ENCODE peak calls at places on chromosomes 5 and 9, in seven cellular contexts. L is tibial nerve, D is ovary, M is heart left ventricle, U is K562, Y is H1, X is prostate gland. T is an unnamed sample. For H3K36me3, the result is how much of the 10 kb centered on the place peaks cover.

GRCh38 chr9:81380960-81381359 is 308.4 kb downstream of the TLE1 start:
- DNase-seq in L (no peak), D (no peak), M (no peak), U (no peak), Y (no peak), X (no peak), T (no peak)

GRCh38 chr5:6812091-6812490 is 98.9 kb downstream of the TENT4A start:
- DNase-seq in L (no peak), D (no peak), M (no peak), U (no peak), Y (no peak), X (no peak), T (no peak)

GRCh38 chr5:56415356-56415765 is 182.2 kb upstream of the ANKRD55 start:
- DNase-seq in L (peak), D (no peak), M (peak), U (peak), Y (no peak), X (no peak), T (no peak)

GRCh38 chr5:163571755-163572154 is 66.3 kb downstream of the MAT2B start:
- DNase-seq in L (no peak), D (peak), M (peak), U (no peak), Y (no peak), X (peak), T (no peak)

GRCh38 chr5:62550103-62550502 is 28.5 kb upstream of the LRRC70 start:
- DNase-seq in L (no peak), D (no peak), M (no peak), U (no peak), Y (no peak), X (no peak), T (no peak)

GRCh38 chr9:77251050-77251449 is 73.7 kb downstream of the VPS13A start:
- DNase-seq in L (no peak), D (no peak), M (no peak), U (no peak), Y (no peak), X (no peak), T (no peak)

GRCh38 chr5:39671421-39672110 is 246.8 kb upstream of the DAB2 start:
- DNase-seq in L (no peak), D (no peak), M (no peak), U (no peak), Y (no peak), X (no peak), T (no peak)

GRCh38 chr5:110040178-110040577 is 350.5 kb downstream of the MAN2A1 start:
- DNase-seq in L (no peak), D (no peak), M (no peak), U (no peak), Y (no peak), X (no peak), T (no peak)

GRCh38 chr5:31886206-31886605 is 247.3 kb downstream of the PDZD2 start:
- DNase-seq in L (no peak), D (no peak), M (no peak), U (no peak), Y (no peak), X (no peak), T (no peak)

GRCh38 chr5:308672-309271 is 12.7 kb upstream of the AHRR start:
- DNase-seq in L (no peak), D (peak), M (peak), U (peak), Y (no peak), X (no peak), T (no peak)
- TF ChIP-seq CTCF in L (no peak), D (no peak), M (peak), U (no peak), Y (no peak), X (no peak), T (no peak)

GRCh38 chr9:71742703-71743102 is 25.6 kb downstream of the CEMIP2 start:
- DNase-seq in L (no peak), D (no peak), M (no peak), U (no peak), Y (no peak), X (no peak), T (no peak)
- TF ChIP-seq POLR2A in L (no peak), D (no peak), M (no peak), U (no peak), Y (no peak), X (no peak), T (no peak)

GRCh38 chr9:100499460-100499859 is 26.5 kb downstream of the TMEFF1 start:
- DNase-seq in L (no peak), D (no peak), M (no peak), U (no peak), Y (no peak), X (no peak), T (no peak)

GRCh38 chr9:100498592-100498991 is 25.6 kb downstream of the TMEFF1 start:
- DNase-seq in L (no peak), D (no peak), M (no peak), U (peak), Y (no peak), X (no peak), T (no peak)

GRCh38 chr9:100505564-100506159 is 32.7 kb downstream of the TMEFF1 start:
- DNase-seq in L (peak), D (no peak), M (peak), U (peak), Y (peak), X (peak), T (no peak)

GRCh38 chr9:100499866-100500265 is 26.9 kb downstream of the TMEFF1 start:
- DNase-seq in L (no peak), D (no peak), M (no peak), U (no peak), Y (no peak), X (no peak), T (no peak)
- H3K36me3 ChIP-seq in L (under half), D (under half), M (under half), U (under half), Y (under half), X (under half), T (under half)

DNA sequence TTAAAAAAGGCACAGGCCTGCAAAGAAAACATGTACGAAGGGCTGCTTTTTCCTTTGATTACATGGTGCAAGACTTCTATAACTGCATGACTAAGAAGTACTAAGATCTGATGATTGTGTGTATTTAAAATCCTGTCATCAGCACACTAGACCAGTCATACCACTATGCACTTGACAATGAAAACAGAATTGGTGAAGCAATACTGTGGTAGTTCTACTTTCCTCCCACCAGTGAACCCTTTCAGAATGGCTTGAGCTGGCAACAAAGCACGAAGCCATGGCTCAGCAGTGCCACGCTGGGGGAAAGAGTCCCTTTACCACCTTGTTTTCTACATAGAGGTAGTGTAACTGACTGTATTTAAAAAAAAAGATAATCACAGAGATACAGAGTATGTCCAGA is 49.0 kb upstream of the POU5F2 start:
- DNase-seq in L (no peak), D (no peak), M (no peak), U (no peak), Y (no peak), X (no peak), T (no peak)
- TF ChIP-seq CTCF in L (no peak), D (no peak), M (no peak), U (no peak), Y (peak), X (no peak), T (no peak)

DNA sequence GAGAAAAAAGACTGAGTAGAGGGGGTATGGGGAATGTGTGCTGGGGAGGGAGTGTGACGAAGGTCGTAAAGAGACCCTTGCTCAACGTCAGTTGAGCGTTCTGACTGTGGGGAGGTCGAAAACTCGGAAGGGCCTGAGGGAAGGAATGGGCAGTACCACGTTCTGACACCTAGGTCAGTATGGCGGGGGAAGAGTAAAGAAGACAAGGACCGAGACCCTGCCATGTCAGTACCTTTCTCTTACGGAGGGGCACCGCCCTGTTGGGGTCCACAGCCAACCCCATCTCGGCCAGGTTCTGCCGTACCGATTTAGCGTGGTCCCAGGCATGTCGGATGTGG is 426 bp downstream of the NOP16 start:
- DNase-seq in L (no peak), D (no peak), M (no peak), U (peak), Y (no peak), X (no peak), T (no peak)
- TF ChIP-seq POLR2A in L (no peak), D (no peak), M (no peak), U (no peak), Y (no peak), X (no peak), T (no peak)

DNA sequence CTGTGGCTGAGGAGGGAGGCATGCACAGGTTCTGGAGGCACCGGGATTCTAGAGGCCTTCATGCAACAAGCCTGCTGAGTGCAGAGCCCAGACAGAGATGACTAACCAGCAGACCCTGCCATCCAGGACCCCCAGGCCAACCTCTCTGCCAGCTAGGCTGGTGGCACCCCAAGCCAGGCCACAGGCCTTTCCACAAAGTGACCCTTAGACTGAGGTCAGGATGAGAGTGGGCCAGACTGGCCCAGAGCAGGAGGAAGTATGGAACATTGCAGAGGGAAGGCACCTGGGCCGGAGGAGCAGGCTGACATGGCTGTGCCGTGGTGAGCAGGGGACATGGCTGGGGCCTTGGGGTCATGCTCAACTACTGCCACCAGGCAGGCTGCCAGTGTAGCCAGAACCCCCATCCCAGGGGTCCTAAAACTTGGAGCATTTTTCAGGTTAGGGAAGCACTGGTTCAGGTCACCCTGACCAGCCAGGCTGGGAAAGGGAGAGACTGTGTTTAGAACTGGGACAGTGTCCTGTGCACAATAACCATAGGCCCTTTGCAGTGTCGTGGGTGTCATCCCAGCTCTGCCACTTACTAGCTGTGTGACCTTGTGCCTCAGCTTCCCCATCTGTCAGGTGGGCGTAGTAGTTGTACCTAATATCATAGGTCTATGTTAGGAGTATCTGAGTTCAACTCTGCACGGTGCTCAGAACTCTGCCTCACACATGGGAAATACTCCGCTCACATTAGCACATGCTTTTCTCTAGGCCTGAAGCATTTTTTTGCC is 17.3 kb downstream of the TCF7 start:
- DNase-seq in L (no peak), D (no peak), M (no peak), U (no peak), Y (no peak), X (no peak), T (no peak)
- H3K36me3 ChIP-seq in L (half or more), D (under half), M (under half), U (under half), Y (under half), X (under half), T (under half)

DNA sequence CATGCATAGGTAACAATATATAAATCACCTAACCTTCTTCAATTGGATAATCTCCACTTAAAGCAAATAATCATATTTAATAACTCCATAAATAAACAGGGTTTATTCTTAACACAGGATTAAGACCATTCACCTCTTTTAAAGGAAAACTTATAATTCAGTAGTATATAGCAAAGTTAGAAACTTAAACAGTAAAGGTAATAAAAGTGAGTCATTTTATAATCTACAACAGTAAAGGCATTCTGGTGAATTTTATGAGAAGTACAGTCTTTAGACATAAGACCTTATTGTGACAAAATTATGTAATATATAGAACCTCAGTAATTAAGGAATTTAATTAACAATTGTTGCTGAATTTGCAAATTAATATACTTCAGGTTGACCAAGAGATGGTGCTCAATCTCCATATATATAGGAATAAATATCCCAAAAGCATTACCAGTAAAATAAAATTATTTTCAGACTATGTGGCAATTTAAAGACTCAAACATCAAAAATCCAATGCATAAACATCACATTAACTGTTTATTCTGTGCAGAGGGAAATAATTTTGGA is 84.8 kb downstream of the FBXL17 start:
- DNase-seq in L (no peak), D (no peak), M (no peak), U (no peak), Y (no peak), X (no peak), T (no peak)
- TF ChIP-seq CTCF in L (no peak), D (no peak), M (no peak), U (no peak), Y (no peak), X (no peak), T (no peak)

GRCh38 chr5:79845448-79846197 is 145.4 kb downstream of the MTX3 start:
- DNase-seq in L (peak), D (no peak), M (peak), U (peak), Y (peak), X (no peak), T (peak)
- TF ChIP-seq POLR2A in L (no peak), D (no peak), M (no peak), U (no peak), Y (no peak), X (no peak), T (no peak)

GRCh38 chr9:132905726-132906125 is 27.0 kb downstream of the SPACA9 start:
- DNase-seq in L (no peak), D (no peak), M (no peak), U (no peak), Y (no peak), X (no peak), T (no peak)
- H3K36me3 ChIP-seq in L (half or more), D (under half), M (half or more), U (under half), Y (under half), X (under half), T (under half)

GRCh38 chr9:136614372-136614922 is 48.3 kb upstream of the EGFL7 start:
- DNase-seq in L (no peak), D (no peak), M (peak), U (peak), Y (no peak), X (no peak), T (no peak)

GRCh38 chr9:136613824-136614371 is 48.8 kb upstream of the EGFL7 start:
- DNase-seq in L (no peak), D (no peak), M (no peak), U (no peak), Y (no peak), X (no peak), T (no peak)

GRCh38 chr9:136615631-136616306 is 46.9 kb upstream of the EGFL7 start:
- DNase-seq in L (no peak), D (no peak), M (no peak), U (no peak), Y (no peak), X (no peak), T (no peak)

GRCh38 chr9:136616307-136616635 is 46.4 kb upstream of the EGFL7 start:
- DNase-seq in L (no peak), D (no peak), M (no peak), U (no peak), Y (no peak), X (no peak), T (no peak)

DNA sequence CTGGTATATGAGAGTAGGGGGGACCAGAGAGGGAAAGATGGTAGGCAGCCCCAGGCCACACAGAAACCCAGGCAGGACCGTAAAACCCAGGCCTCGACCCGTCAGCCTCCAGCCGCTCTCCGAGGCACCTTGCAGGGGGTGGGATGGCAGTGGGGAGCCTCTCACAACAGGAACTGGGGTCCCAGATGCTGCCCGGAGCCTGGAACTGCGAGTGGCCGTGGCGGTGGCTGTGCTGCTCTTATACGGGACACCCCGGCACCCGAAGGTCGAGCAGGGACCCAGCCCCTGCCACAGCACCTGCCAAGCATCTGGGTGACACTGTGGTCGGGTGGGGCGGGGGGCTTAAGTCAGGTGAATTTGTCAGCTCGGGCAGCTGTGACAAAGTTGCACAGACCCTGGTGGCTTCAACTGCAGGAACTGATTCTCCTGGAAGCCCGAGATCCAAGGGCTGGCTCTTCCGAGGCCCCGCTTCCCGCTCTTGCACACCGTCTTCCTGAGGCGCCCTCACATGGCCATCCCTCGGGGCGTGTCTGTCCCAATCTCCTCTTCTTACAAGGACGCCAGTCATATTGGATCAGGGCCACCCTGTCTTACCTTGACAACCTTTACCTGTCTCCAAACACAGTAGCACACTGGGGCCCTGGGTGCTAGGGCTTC is 47.6 kb upstream of the EGFL7 start:
- DNase-seq in L (no peak), D (no peak), M (no peak), U (no peak), Y (peak), X (peak), T (no peak)
- TF ChIP-seq CTCF in L (no peak), D (no peak), M (no peak), U (peak), Y (peak), X (no peak), T (no peak)